ENCODE peak calls at places on chromosomes 16 and 17, in four cellular contexts. M, S, J and D are unnamed samples.

GRCh38 chr17:57735230-57735629 is 9.9 kb downstream of the CCDC182 start:
- DNase-seq in J (no peak), M (no peak), S (no peak), D (no peak)

GRCh38 chr17:67615011-67615561 is 102.7 kb upstream of the NOL11 start:
- DNase-seq in S (no peak), M (no peak), J (no peak), D (no peak)

GRCh38 chr17:75499313-75500022 is 15.9 kb downstream of the CASKIN2 start:
- DNase-seq in S (no peak), J (no peak), M (peak), D (no peak)

GRCh38 chr17:37284198-37284597 is 91.6 kb upstream of the C17orf78 start:
- DNase-seq in S (no peak), M (no peak), J (no peak), D (no peak)

GRCh38 chr17:73091770-73092517 is 544 bp downstream of the SLC39A11 start:
- DNase-seq in M (peak), J (peak), S (no peak), D (peak)

GRCh38 chr16:58426095-58426494 is 33.8 kb downstream of the GINS3 start:
- DNase-seq in S (peak), J (no peak), M (no peak), D (no peak)

GRCh38 chr16:79463839-79464238 is 136.7 kb downstream of the MAF start:
- DNase-seq in S (no peak), M (no peak), J (no peak), D (no peak)

GRCh38 chr16:54939537-54940278 is 9.0 kb downstream of the IRX5 start:
- DNase-seq in J (no peak), M (peak), S (no peak), D (peak)

GRCh38 chr16:31375231-31375630 is 17.9 kb upstream of the ITGAD start:
- DNase-seq in J (no peak), S (no peak), M (no peak), D (no peak)

GRCh38 chr17:48123111-48123510 is 15.5 kb downstream of the SNX11 start:
- DNase-seq in M (no peak), J (no peak), S (no peak), D (no peak)

GRCh38 chr17:35890774-35891155 is 10.6 kb upstream of the CCL5 start:
- DNase-seq in M (no peak), S (no peak), J (no peak), D (no peak)

GRCh38 chr17:68600881-68601564 is at the start of gene FAM20A:
- DNase-seq in J (no peak), M (no peak), S (no peak), D (peak)

GRCh38 chr16:83098536-83098935 is 471.8 kb downstream of the CDH13 start:
- DNase-seq in J (no peak), M (no peak), S (no peak), D (no peak)

GRCh38 chr16:50696575-50697420 is 3.4 kb downstream of the NOD2 start:
- DNase-seq in S (peak), M (peak), J (peak), D (no peak)

GRCh38 chr17:46200200-46200599 is 7.0 kb upstream of the KANSL1 start:
- DNase-seq in J (no peak), M (no peak), S (no peak), D (no peak)

GRCh38 chr17:77285594-77286390 is 145.0 kb downstream of the SEC14L1 start:
- DNase-seq in M (no peak), J (peak), S (no peak), D (no peak)

GRCh38 chr16:84652565-84652964 is 4.3 kb downstream of the KLHL36 start:
- DNase-seq in J (no peak), S (no peak), M (no peak), D (no peak)

GRCh38 chr17:81723651-81724209 is 11.6 kb downstream of the SLC25A10 start:
- DNase-seq in M (no peak), J (no peak), S (no peak), D (no peak)

GRCh38 chr17:82305727-82306300 is 11.6 kb downstream of the CD7 start:
- DNase-seq in S (no peak), M (no peak), J (no peak), D (no peak)

GRCh38 chr16:68319185-68319908 is 8.5 kb downstream of the PRMT7 start:
- DNase-seq in J (no peak), M (no peak), S (no peak), D (no peak)

GRCh38 chr16:5024632-5025031 is 9.1 kb downstream of the NAGPA start:
- DNase-seq in M (no peak), J (no peak), S (no peak), D (no peak)

GRCh38 chr16:29665294-29666077 is 2.4 kb downstream of the SPN start:
- DNase-seq in J (no peak), M (peak), S (no peak), D (no peak)

GRCh38 chr16:4213721-4214120 is 28.2 kb downstream of the SRL start:
- DNase-seq in S (no peak), M (no peak), J (no peak), D (no peak)

GRCh38 chr16:72246423-72246822 is 74.5 kb upstream of the PMFBP1 start:
- DNase-seq in J (no peak), M (no peak), S (peak), D (no peak)
- TF ChIP-seq NR2C2 in J (no peak), M (no peak), S (no peak), D (no peak)

DNA sequence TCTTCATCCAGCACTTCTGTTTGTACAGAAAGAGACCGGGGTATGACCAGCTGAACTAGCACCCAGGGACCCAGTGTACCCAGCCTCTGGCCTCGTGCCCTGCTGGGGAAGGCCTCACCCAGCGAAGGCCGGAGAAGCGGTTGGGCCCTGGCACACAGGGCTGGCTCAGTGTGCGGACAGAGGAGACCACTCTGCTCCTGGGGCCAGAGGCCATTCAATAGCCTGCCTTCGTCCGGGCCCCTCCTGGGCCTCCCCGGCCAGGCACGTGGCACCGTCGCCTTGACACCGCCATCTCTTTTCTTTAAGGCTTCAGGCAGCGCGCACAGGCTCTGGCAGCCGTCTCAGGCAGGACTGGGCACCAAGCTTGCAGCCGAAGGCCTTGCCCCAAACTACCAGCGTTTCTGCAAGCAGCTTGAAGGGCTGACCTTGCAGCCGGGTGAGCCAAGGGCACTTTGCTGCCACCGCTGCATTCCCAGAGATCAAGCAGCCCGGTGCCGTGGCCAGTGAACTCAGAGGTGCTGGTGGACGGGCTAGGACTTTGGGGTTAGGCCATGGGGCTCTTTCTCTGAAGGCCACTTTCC is 8.0 kb downstream of the TAX1BP3 start:
- DNase-seq in M (no peak), J (no peak), S (no peak), D (no peak)
- TF ChIP-seq CBFB in M (no peak), J (no peak), S (no peak), D (no peak)

DNA sequence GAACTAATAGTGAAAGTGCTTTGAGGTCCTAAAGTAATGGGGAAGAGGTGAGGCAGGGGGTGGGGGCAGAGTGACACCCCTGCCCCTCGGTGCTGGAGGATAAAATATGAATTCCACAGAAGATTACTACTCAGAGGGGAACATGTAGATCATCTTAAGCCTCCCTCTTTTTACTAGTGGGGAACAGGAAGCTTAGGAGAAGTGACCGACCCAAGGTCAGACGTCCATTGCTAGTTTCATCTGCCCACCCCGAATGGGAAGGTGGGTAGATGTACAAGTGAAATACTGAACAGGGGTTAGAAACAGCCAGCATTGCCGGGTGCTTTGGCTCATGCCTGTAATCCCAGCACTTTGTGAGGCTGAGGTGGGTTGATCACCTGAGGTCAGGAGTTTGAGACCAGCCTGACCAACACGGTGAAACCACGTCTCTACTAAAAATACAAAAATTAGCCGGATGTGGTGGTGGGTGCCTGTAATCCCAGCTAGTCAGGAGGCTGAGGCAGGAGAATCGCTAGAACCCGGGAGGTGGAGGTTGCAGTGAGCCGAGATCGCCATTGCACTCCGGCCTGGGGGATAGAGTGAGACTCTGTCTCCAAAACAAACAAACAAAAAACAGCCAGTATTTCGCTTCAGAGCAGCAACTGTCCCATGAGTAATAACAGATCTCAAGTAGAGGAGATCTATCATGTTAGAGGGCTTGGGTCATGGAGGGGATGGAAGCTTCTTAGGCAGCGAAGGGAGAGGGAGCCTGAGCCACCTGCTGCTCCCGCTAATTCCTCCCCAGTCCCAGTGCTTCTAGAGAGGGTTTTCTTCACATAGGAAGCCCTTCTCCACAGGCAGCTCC is 1.2 kb upstream of the NR1D1 start:
- DNase-seq in M (no peak), S (no peak), J (no peak), D (no peak)
- TF ChIP-seq MAX in M (no peak), S (no peak), J (no peak), D (no peak)

GRCh38 chr16:66030036-66030435 is 336.5 kb upstream of the CDH5 start:
- DNase-seq in S (no peak), J (no peak), M (no peak), D (no peak)

GRCh38 chr16:66026931-66027330 is 339.6 kb upstream of the CDH5 start:
- DNase-seq in S (no peak), J (no peak), M (no peak), D (no peak)

GRCh38 chr16:66025751-66026150 is 340.7 kb upstream of the CDH5 start:
- DNase-seq in J (no peak), M (no peak), S (no peak), D (no peak)

GRCh38 chr16:66028505-66029216 is 337.8 kb upstream of the CDH5 start:
- DNase-seq in S (no peak), J (no peak), M (no peak), D (no peak)

GRCh38 chr16:66026211-66026610 is 340.3 kb upstream of the CDH5 start:
- DNase-seq in M (peak), S (no peak), J (no peak), D (peak)
- TF ChIP-seq NR2C2 in M (no peak), S (no peak), J (no peak), D (no peak)

DNA sequence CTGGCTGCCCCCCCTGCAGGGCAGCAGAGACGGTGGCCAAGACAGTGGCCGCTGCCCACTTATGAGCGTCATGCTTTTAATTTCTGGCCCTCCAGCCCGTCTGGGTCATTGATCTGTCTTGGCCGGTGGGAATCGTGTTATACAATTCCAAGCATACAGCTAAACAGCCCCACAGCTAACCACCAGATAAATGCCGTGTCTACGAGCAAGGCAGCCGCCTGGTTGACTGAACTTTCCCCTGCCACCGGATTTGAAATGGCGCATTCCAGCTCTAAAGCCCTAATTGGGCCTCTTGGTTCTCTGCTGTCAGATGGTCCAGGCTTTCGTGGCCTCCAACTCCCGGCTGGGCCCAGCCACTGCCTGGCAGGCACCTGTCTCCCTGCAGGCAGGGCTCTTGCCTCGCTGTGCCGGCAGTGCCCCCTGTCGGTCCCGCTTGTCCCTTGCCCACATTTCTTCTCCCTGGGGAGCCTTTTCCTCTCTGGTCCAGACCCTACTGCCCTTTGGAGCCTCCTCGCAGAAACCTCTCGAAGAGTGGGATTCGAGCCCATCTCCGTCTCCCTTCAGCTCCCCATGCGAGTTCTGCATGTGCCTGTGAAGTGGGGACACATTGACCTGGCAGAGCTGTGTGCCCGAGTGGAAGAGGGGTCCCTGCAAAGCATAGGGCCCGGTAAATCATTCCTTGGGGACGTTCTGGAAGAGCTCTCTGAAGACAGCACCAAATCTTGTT is 1.8 kb upstream of the RBFOX3 start:
- DNase-seq in S (no peak), J (peak), M (peak), D (peak)
- TF ChIP-seq CBFB in S (no peak), J (no peak), M (no peak), D (no peak)

GRCh38 chr17:55518549-55518948 is 7.3 kb upstream of the SMIM36 start:
- DNase-seq in J (no peak), M (no peak), S (no peak), D (no peak)

GRCh38 chr17:55510986-55511721 is at the start of gene SMIM36:
- DNase-seq in M (no peak), S (no peak), J (no peak), D (no peak)

GRCh38 chr17:55513885-55514590 is 2.8 kb upstream of the SMIM36 start:
- DNase-seq in S (peak), M (peak), J (peak), D (peak)
- TF ChIP-seq MAX in S (no peak), M (no peak), J (no peak), D (no peak)

DNA sequence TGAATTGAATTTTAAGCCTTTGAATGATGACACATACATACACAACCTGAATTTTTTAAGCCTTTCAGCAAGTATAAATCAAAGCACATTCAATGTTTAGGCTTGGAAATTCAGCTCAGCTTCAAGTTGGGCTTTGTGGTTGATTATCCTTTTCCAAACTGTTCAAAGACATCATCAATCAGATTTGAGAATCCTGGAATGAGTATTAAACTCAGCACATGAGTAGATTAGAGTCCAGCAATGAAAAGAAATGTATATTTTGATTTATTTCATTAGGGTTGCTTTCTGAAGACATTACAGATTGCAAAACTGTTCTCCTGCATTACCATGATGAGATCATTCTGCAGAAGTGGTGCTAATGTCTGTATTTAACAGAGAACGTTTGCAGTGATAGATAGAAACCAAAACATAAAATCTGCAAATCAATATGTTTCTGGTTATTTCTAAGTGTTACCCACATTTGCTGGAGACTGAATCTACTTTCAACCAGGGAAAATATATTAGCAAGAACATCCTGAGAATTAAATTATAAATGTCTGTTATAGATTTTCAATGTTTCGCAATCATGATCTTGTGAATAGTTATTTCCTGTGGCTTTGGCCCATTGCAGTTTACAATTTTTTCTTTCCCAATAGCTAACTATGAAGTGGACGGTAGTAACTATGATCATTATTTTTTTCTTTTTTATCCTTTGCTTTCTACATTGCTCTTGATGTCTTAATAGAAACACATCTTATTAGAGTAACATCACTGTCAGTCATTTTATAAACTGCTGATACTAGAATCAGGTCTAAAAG is 1125.7 kb upstream of the GOT2 start:
- DNase-seq in S (no peak), J (no peak), M (no peak), D (no peak)
- TF ChIP-seq NR2C2 in S (no peak), J (no peak), M (no peak), D (no peak)

DNA sequence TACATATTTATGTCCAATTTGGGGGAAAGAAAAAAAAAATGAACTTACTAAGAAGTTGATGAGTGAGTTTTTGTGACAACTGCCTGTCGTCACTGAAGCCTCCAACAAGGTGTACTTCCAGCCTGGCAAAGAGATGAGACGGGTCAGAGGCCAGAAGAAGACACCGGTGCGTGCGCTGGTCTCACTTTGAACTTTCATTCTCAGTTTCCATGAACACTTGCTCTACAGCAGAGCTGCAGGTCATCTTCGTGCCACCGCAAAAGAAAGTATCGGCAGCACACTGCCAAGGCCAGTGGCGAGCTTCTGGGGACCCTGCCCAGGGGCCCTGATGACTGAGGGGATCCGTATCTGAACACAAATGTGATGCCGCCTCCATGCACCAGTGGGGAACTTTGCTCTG is 11.6 kb downstream of the NTAN1 start:
- DNase-seq in S (no peak), M (no peak), J (no peak), D (no peak)
- TF ChIP-seq CBFB in S (no peak), M (no peak), J (no peak), D (no peak)

DNA sequence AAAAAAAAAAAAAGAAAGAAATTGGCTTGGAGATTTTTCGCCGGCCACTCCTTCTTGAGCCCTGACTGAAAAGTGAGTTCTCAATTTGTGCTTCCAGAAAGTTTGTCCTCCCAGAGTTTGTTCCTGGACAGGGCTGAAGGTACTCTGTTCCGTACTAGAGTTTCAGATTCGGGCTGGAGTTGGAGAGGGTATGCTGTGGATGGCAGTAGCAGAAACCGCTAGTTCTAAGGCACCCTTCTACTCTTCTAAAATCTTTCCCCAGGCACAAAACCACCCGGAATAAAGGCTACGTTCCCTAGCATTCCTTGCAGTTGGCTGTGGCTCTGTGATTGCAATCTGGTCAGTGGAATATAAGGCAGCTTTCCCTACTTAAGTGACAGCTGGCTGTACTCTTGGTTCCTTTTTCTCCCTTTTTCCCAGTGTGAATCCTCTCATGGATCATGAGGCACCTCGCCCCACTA is 710 bp upstream of the HEATR6 start:
- DNase-seq in S (no peak), J (no peak), M (peak), D (no peak)
- TF ChIP-seq MAX in S (no peak), J (no peak), M (no peak), D (no peak)

GRCh38 chr16:12091569-12092346 is 115.2 kb downstream of the SNX29 start:
- DNase-seq in M (no peak), J (no peak), S (no peak), D (no peak)

GRCh38 chr16:12087901-12088364 is 111.4 kb downstream of the SNX29 start:
- DNase-seq in J (no peak), M (no peak), S (no peak), D (no peak)

GRCh38 chr16:12089492-12090161 is 113.1 kb downstream of the SNX29 start:
- DNase-seq in M (peak), S (no peak), J (peak), D (peak)

GRCh38 chr16:12092347-12092882 is 115.9 kb downstream of the SNX29 start:
- DNase-seq in J (peak), M (no peak), S (no peak), D (no peak)

DNA sequence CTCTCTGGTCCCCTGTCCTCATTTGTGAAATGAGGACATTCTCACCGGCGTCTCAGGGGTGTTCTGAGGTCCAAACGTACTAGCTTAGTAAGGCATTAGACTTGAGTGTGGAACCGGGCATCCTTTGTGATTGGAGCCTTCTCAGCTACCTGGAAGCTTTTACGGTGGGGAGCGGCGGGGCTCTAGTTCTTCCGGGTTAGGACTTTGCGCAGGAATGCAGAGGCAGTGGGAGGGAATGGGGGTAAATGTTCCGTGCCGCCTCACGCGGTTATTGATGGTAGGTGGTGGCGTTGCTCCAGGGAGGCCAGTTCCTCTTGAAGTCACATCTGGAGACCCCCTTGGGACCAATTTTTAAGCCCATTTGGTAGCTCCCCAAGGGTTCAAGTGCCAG is 113.6 kb downstream of the SNX29 start:
- DNase-seq in S (no peak), J (no peak), M (no peak), D (peak)
- TF ChIP-seq NR2C2 in S (no peak), J (no peak), M (no peak), D (peak)